ENCODE peak calls at places on chromosomes 16 and 17, in six cellular contexts. N, T, V, F, S and E are unnamed samples.

GRCh38 chr16:20409398-20410152 is at the start of gene ACSM5:
- ATAC-seq in N (no peak), T (peak; percentile 77), V (peak; percentile 60), S (peak; percentile 50), F (peak; percentile 60), E (peak; percentile 57)

GRCh38 chr16:48556210-48556912 is 53.6 kb downstream of the N4BP1 start:
- ATAC-seq in T (no peak), N (no peak), F (no peak), S (no peak), V (no peak), E (no peak)

GRCh38 chr16:11034481-11034931 is 90.1 kb downstream of the CLEC16A start:
- ATAC-seq in T (no peak), V (peak; percentile 8), S (peak; percentile 13), N (no peak), F (no peak), E (peak; percentile 57)

GRCh38 chr16:58026705-58027340 is 1.3 kb downstream of the MMP15 start:
- ATAC-seq in V (peak; percentile 1), N (no peak), F (no peak), S (no peak), T (peak; percentile 6), E (no peak)

GRCh38 chr16:56832768-56833167 is 32.2 kb upstream of the SLC12A3 start:
- ATAC-seq in S (no peak), T (no peak), F (no peak), N (no peak), V (no peak), E (no peak)

GRCh38 chr16:30166202-30166902 is 17.1 kb upstream of the CORO1A start:
- ATAC-seq in V (no peak), S (peak; percentile 84), F (peak; percentile 94), T (peak; percentile 71), N (no peak), E (peak; percentile 36)

GRCh38 chr17:32998111-32998892 is 6.7 kb downstream of the SPACA3 start:
- ATAC-seq in S (peak; percentile 77), T (peak; percentile 95), F (peak; percentile 83), N (peak; percentile 79), V (peak; percentile 84), E (peak; percentile 70)

GRCh38 chr17:15377608-15378007 is 36.2 kb upstream of the TEKT3 start:
- ATAC-seq in S (no peak), N (no peak), V (peak; percentile 43), F (peak; percentile 51), T (peak; percentile 80), E (no peak)

GRCh38 chr17:2613089-2613808 is 19.8 kb downstream of the PAFAH1B1 start:
- ATAC-seq in N (no peak), S (peak; percentile 29), F (peak; percentile 43), T (no peak), V (peak; percentile 9), E (no peak)

GRCh38 chr17:68432086-68432864 is 25.0 kb downstream of the WIPI1 start:
- ATAC-seq in T (no peak), S (no peak), F (no peak), N (no peak), V (peak; percentile 18), E (no peak)

GRCh38 chr16:20901441-20902112 is 1.0 kb downstream of the LYRM1 start:
- ATAC-seq in S (peak; percentile 71), N (peak; percentile 14), T (peak; percentile 29), F (peak; percentile 57), V (peak; percentile 16), E (no peak)

GRCh38 chr17:19397556-19398041 is 10.6 kb upstream of the MFAP4 start:
- ATAC-seq in T (peak; percentile 71), V (no peak), F (no peak), N (no peak), S (no peak), E (no peak)

GRCh38 chr16:2178321-2179106 is 17.9 kb downstream of the CASKIN1 start:
- ATAC-seq in N (peak; percentile 62), T (peak; percentile 58), S (no peak), F (peak; percentile 44), V (peak; percentile 33), E (peak; percentile 39)

GRCh38 chr17:34319087-34319486 is at the start of gene CCL8:
- ATAC-seq in N (no peak), F (peak; percentile 31), S (no peak), V (peak; percentile 56), T (peak; percentile 68), E (no peak)

GRCh38 chr16:82888616-82889015 is 261.8 kb downstream of the CDH13 start:
- ATAC-seq in V (no peak), S (no peak), N (no peak), F (no peak), T (no peak), E (no peak)

GRCh38 chr16:77732241-77732946 is 10.1 kb downstream of the NUDT7 start:
- ATAC-seq in F (no peak), N (peak; percentile 79), V (no peak), T (no peak), S (no peak), E (no peak)

GRCh38 chr17:14019186-14019956 is 49.9 kb upstream of the COX10 start:
- ATAC-seq in V (no peak), N (peak; percentile 85), T (no peak), F (no peak), S (no peak), E (no peak)

GRCh38 chr16:85696761-85697160 is 8.0 kb upstream of the GINS2 start:
- ATAC-seq in T (no peak), S (no peak), N (peak; percentile 69), V (no peak), F (no peak), E (no peak)

GRCh38 chr17:7951143-7951792 is 19.3 kb downstream of the CNTROB start:
- ATAC-seq in N (no peak), T (no peak), S (peak; percentile 46), F (peak; percentile 56), V (no peak), E (no peak)

GRCh38 chr16:27402569-27402963 is 592 bp downstream of the IL21R start:
- ATAC-seq in F (no peak), T (no peak), V (no peak), S (no peak), N (no peak), E (no peak)

GRCh38 chr16:21598676-21599157 is 660 bp upstream of the METTL9 start:
- ATAC-seq in S (peak; percentile 1), V (peak; percentile 9), F (no peak), N (peak; percentile 7), T (peak; percentile 28), E (no peak)

GRCh38 chr17:79075861-79076406 is 1.3 kb downstream of the ENGASE start:
- ATAC-seq in T (no peak), N (no peak), S (no peak), F (no peak), V (no peak), E (no peak)
- H3K27ac ChIP-seq in T (no peak overlapping the region), N (no peak overlapping the region), S (peak overlapping the region; percentile 87), F (peak overlapping the region; percentile 80), V (peak overlapping the region; percentile 93), E (no peak overlapping the region)

GRCh38 chr17:78900816-78901215 is 2.2 kb downstream of the CEP295NL start:
- ATAC-seq in N (no peak), V (no peak), T (no peak), S (no peak), F (no peak), E (no peak)

GRCh38 chr17:78897639-78897996 is 5.4 kb downstream of the CEP295NL start:
- ATAC-seq in F (no peak), S (no peak), V (peak; percentile 13), T (no peak), N (no peak), E (no peak)

GRCh38 chr17:78898947-78899346 is 4.1 kb downstream of the CEP295NL start:
- ATAC-seq in F (no peak), N (no peak), V (no peak), S (no peak), T (no peak), E (no peak)

GRCh38 chr17:78898075-78898836 is 4.7 kb downstream of the CEP295NL start:
- ATAC-seq in T (no peak), F (no peak), S (no peak), N (no peak), V (no peak), E (no peak)

GRCh38 chr17:78899361-78900260 is 3.4 kb downstream of the CEP295NL start:
- ATAC-seq in T (peak; percentile 42), N (no peak), F (peak; percentile 91), S (peak; percentile 89), V (peak; percentile 57), E (peak; percentile 38)
- H3K27ac ChIP-seq in T (peak overlapping the region; percentile 28), N (no peak overlapping the region), F (peak overlapping the region; percentile 51), S (peak overlapping the region; percentile 56), V (peak overlapping the region; percentile 70), E (no peak overlapping the region)

GRCh38 chr17:82930924-82931695 is 91.3 kb upstream of the ZNF750 start:
- ATAC-seq in F (no peak), V (no peak), S (no peak), T (no peak), N (no peak), E (no peak)
- H3K27ac ChIP-seq in F (no peak overlapping the region), V (no peak overlapping the region), S (no peak overlapping the region), T (no peak overlapping the region), N (no peak overlapping the region), E (no peak overlapping the region)

GRCh38 chr16:66306366-66307150 is 59.9 kb upstream of the CDH5 start:
- ATAC-seq in V (no peak), N (no peak), S (no peak), T (no peak), F (no peak), E (no peak)
- H3K27ac ChIP-seq in V (no peak overlapping the region), N (no peak overlapping the region), S (no peak overlapping the region), T (no peak overlapping the region), F (no peak overlapping the region), E (no peak overlapping the region)

GRCh38 chr17:38891441-38891840 is 21.6 kb downstream of the LASP1 start:
- ATAC-seq in V (no peak), F (no peak), T (no peak), S (no peak), N (no peak), E (no peak)

GRCh38 chr17:38893612-38894011 is 23.8 kb downstream of the LASP1 start:
- ATAC-seq in S (peak; percentile 36), V (peak; percentile 66), N (no peak), F (peak; percentile 76), T (peak; percentile 67), E (peak; percentile 34)

GRCh38 chr17:38892620-38893019 is 22.8 kb downstream of the LASP1 start:
- ATAC-seq in T (no peak), N (no peak), S (no peak), V (no peak), F (no peak), E (no peak)

GRCh38 chr17:38893113-38893512 is 23.3 kb downstream of the LASP1 start:
- ATAC-seq in V (no peak), T (no peak), S (no peak), F (no peak), N (no peak), E (no peak)

DNA sequence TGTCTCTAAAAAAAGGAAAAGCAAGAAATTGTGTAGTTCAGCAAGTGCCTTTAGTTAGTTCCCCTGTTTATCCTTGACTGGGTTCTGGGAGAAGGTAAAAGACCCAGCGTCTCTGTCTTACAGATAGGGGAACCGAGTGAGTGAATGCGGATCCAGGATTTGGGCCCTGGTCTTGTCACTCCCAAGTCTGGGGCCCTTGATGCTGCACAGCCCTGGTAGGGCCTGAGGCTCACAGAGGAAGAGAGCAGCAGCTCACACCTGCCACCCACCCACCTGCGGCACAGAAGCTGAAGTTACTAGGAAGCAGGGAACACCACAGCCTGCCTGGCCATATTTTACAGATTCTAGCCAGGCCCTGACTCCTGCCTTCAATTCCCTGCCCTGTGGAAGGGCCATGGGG is 22.2 kb downstream of the LASP1 start:
- ATAC-seq in N (no peak), T (no peak), V (no peak), S (no peak), F (no peak), E (no peak)
- H3K27ac ChIP-seq in N (no peak overlapping the region), T (no peak overlapping the region), V (no peak overlapping the region), S (no peak overlapping the region), F (no peak overlapping the region), E (no peak overlapping the region)